ENCODE peak calls at places on chromosomes 2 and 18, in ten cellular contexts. One of them, this sample, is unnamed.

GRCh38 chr2:61380120-61380881 is 90.6 kb downstream of the USP34 start:
- DNase-seq in osteoblast: no peak
- DNase-seq in CD4-positive, CD25-positive, alpha-beta regulatory T cell: no peak
- DNase-seq in effector memory CD4-positive, alpha-beta T cell: no peak
- DNase-seq in heart left ventricle: no peak
- DNase-seq in breast epithelium: no peak
- DNase-seq in neural progenitor cell: no peak
- DNase-seq in caudate nucleus: no peak
- DNase-seq in K562: no peak
- DNase-seq in lower lobe of right lung: no peak
- DNase-seq in this sample: no peak

GRCh38 chr18:69951182-69951581 is 3.5 kb upstream of the CD226 start:
- DNase-seq in effector memory CD4-positive, alpha-beta T cell: no peak
- DNase-seq in heart left ventricle: no peak
- DNase-seq in breast epithelium: no peak
- DNase-seq in caudate nucleus: no peak
- DNase-seq in neural progenitor cell: no peak
- DNase-seq in osteoblast: no peak
- DNase-seq in K562: no peak
- DNase-seq in CD4-positive, CD25-positive, alpha-beta regulatory T cell: no peak
- DNase-seq in lower lobe of right lung: no peak
- DNase-seq in this sample: no peak

GRCh38 chr2:146847846-146848245 is 997.0 kb upstream of the ACVR2A start:
- DNase-seq in breast epithelium: no peak
- DNase-seq in osteoblast: no peak
- DNase-seq in caudate nucleus: no peak
- DNase-seq in neural progenitor cell: no peak
- DNase-seq in K562: no peak
- DNase-seq in lower lobe of right lung: no peak
- DNase-seq in CD4-positive, CD25-positive, alpha-beta regulatory T cell: no peak
- DNase-seq in heart left ventricle: no peak
- DNase-seq in effector memory CD4-positive, alpha-beta T cell: no peak
- DNase-seq in this sample: no peak

GRCh38 chr18:45687617-45688016 is 36.4 kb upstream of the SLC14A1 start:
- DNase-seq in CD4-positive, CD25-positive, alpha-beta regulatory T cell: no peak
- DNase-seq in K562: peak; percentile 53
- DNase-seq in lower lobe of right lung: no peak
- DNase-seq in caudate nucleus: no peak
- DNase-seq in breast epithelium: no peak
- DNase-seq in osteoblast: peak; percentile 75
- DNase-seq in effector memory CD4-positive, alpha-beta T cell: no peak
- DNase-seq in neural progenitor cell: no peak
- DNase-seq in heart left ventricle: no peak
- DNase-seq in this sample: peak; percentile 91

GRCh38 chr18:2303517-2304238 is 267.6 kb downstream of the METTL4 start:
- DNase-seq in caudate nucleus: no peak
- DNase-seq in neural progenitor cell: no peak
- DNase-seq in heart left ventricle: no peak
- DNase-seq in K562: peak; percentile 25
- DNase-seq in effector memory CD4-positive, alpha-beta T cell: no peak
- DNase-seq in lower lobe of right lung: no peak
- DNase-seq in breast epithelium: no peak
- DNase-seq in osteoblast: no peak
- DNase-seq in CD4-positive, CD25-positive, alpha-beta regulatory T cell: no peak
- DNase-seq in this sample: no peak

GRCh38 chr2:43185146-43185545 is 41.3 kb downstream of the ZFP36L2 start:
- DNase-seq in effector memory CD4-positive, alpha-beta T cell: no peak
- DNase-seq in heart left ventricle: no peak
- DNase-seq in osteoblast: no peak
- DNase-seq in CD4-positive, CD25-positive, alpha-beta regulatory T cell: no peak
- DNase-seq in neural progenitor cell: no peak
- DNase-seq in caudate nucleus: no peak
- DNase-seq in K562: peak; percentile 33
- DNase-seq in breast epithelium: no peak
- DNase-seq in lower lobe of right lung: no peak
- DNase-seq in this sample: no peak

GRCh38 chr2:12536926-12537325 is 179.8 kb upstream of the TRIB2 start:
- DNase-seq in heart left ventricle: no peak
- DNase-seq in CD4-positive, CD25-positive, alpha-beta regulatory T cell: no peak
- DNase-seq in K562: no peak
- DNase-seq in caudate nucleus: no peak
- DNase-seq in lower lobe of right lung: no peak
- DNase-seq in breast epithelium: no peak
- DNase-seq in neural progenitor cell: no peak
- DNase-seq in osteoblast: no peak
- DNase-seq in effector memory CD4-positive, alpha-beta T cell: no peak
- DNase-seq in this sample: no peak

GRCh38 chr2:7819316-7819715 is 862.5 kb upstream of the ID2 start:
- DNase-seq in lower lobe of right lung: no peak
- DNase-seq in heart left ventricle: no peak
- DNase-seq in CD4-positive, CD25-positive, alpha-beta regulatory T cell: no peak
- DNase-seq in caudate nucleus: no peak
- DNase-seq in effector memory CD4-positive, alpha-beta T cell: no peak
- DNase-seq in K562: no peak
- DNase-seq in breast epithelium: no peak
- DNase-seq in neural progenitor cell: no peak
- DNase-seq in osteoblast: no peak
- DNase-seq in this sample: no peak

GRCh38 chr2:101972621-101973434 is 18.9 kb upstream of the IL1R2 start:
- DNase-seq in caudate nucleus: no peak
- DNase-seq in heart left ventricle: no peak
- DNase-seq in neural progenitor cell: no peak
- DNase-seq in lower lobe of right lung: no peak
- DNase-seq in breast epithelium: no peak
- DNase-seq in CD4-positive, CD25-positive, alpha-beta regulatory T cell: no peak
- DNase-seq in K562: no peak
- DNase-seq in osteoblast: peak; percentile 92
- DNase-seq in effector memory CD4-positive, alpha-beta T cell: no peak
- DNase-seq in this sample: peak; percentile 47

GRCh38 chr2:38572167-38572566 is 30.6 kb downstream of the HNRNPLL start:
- DNase-seq in neural progenitor cell: no peak
- DNase-seq in CD4-positive, CD25-positive, alpha-beta regulatory T cell: no peak
- DNase-seq in lower lobe of right lung: no peak
- DNase-seq in heart left ventricle: no peak
- DNase-seq in osteoblast: no peak
- DNase-seq in breast epithelium: no peak
- DNase-seq in K562: peak; percentile 21
- DNase-seq in caudate nucleus: peak; percentile 6
- DNase-seq in effector memory CD4-positive, alpha-beta T cell: no peak
- DNase-seq in this sample: peak; percentile 76

GRCh38 chr2:54213082-54213481 is 42.9 kb downstream of the TSPYL6 start:
- DNase-seq in effector memory CD4-positive, alpha-beta T cell: no peak
- DNase-seq in osteoblast: no peak
- DNase-seq in K562: no peak
- DNase-seq in breast epithelium: no peak
- DNase-seq in CD4-positive, CD25-positive, alpha-beta regulatory T cell: no peak
- DNase-seq in neural progenitor cell: no peak
- DNase-seq in lower lobe of right lung: no peak
- DNase-seq in heart left ventricle: no peak
- DNase-seq in caudate nucleus: no peak
- DNase-seq in this sample: no peak
- H3K27ac ChIP-seq in effector memory CD4-positive, alpha-beta T cell: no peak overlapping the region
- H3K27ac ChIP-seq in osteoblast: no peak overlapping the region
- H3K27ac ChIP-seq in K562: no peak overlapping the region
- H3K27ac ChIP-seq in breast epithelium: no peak overlapping the region
- H3K27ac ChIP-seq in CD4-positive, CD25-positive, alpha-beta regulatory T cell: no peak overlapping the region
- H3K27ac ChIP-seq in neural progenitor cell: no peak overlapping the region
- H3K27ac ChIP-seq in lower lobe of right lung: no peak overlapping the region
- H3K27ac ChIP-seq in heart left ventricle: no peak overlapping the region
- H3K27ac ChIP-seq in caudate nucleus: no peak overlapping the region
- H3K27ac ChIP-seq in this sample: no peak overlapping the region

DNA sequence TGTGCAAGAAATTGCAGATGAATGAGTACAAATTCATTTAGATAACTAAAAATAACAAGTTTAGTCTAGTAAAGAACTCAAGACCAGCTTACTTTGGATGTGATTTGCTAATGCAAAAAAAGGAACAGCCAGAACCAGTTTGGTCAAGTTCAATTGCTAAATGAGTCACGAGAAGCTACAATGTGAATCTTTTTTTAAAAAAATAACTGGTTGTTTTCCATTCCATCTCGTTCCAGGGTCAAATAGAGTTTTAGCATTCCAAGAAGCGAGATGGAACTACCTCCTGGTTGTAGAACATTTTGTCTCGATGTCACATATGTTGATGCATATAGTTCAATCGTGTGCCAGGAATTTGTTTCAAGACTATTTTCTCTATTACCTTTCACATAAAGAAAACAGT is 65.0 kb upstream of the IKZF2 start:
- DNase-seq in CD4-positive, CD25-positive, alpha-beta regulatory T cell: no peak
- DNase-seq in breast epithelium: no peak
- DNase-seq in heart left ventricle: no peak
- DNase-seq in K562: no peak
- DNase-seq in lower lobe of right lung: no peak
- DNase-seq in osteoblast: peak; percentile 34
- DNase-seq in neural progenitor cell: no peak
- DNase-seq in caudate nucleus: no peak
- DNase-seq in effector memory CD4-positive, alpha-beta T cell: no peak
- DNase-seq in this sample: no peak
- H3K27ac ChIP-seq in CD4-positive, CD25-positive, alpha-beta regulatory T cell: no peak overlapping the region
- H3K27ac ChIP-seq in breast epithelium: no peak overlapping the region
- H3K27ac ChIP-seq in heart left ventricle: no peak overlapping the region
- H3K27ac ChIP-seq in K562: no peak overlapping the region
- H3K27ac ChIP-seq in lower lobe of right lung: no peak overlapping the region
- H3K27ac ChIP-seq in osteoblast: peak overlapping the region; percentile 61
- H3K27ac ChIP-seq in neural progenitor cell: no peak overlapping the region
- H3K27ac ChIP-seq in caudate nucleus: no peak overlapping the region
- H3K27ac ChIP-seq in effector memory CD4-positive, alpha-beta T cell: no peak overlapping the region
- H3K27ac ChIP-seq in this sample: no peak overlapping the region

DNA sequence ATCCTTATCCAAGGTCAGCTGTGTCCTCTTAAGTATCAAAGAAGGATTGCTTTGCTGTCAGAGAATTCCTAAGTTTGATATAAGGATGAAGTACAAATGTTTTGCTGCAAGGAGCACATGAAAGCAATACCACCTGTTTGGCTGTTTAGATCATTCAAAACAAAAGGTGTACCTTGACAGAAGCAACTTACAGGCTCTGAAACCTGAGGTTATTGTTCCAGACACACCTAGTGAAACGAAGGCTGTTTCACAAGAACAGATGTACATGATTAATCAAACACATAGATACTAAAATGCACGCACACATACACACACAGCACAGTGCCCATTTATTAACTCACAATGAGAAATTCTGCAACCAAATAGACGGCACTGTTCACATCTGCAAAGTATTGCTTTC is 166.2 kb downstream of the RBM43 start:
- DNase-seq in lower lobe of right lung: no peak
- DNase-seq in osteoblast: no peak
- DNase-seq in breast epithelium: no peak
- DNase-seq in CD4-positive, CD25-positive, alpha-beta regulatory T cell: no peak
- DNase-seq in caudate nucleus: no peak
- DNase-seq in effector memory CD4-positive, alpha-beta T cell: no peak
- DNase-seq in K562: no peak
- DNase-seq in neural progenitor cell: no peak
- DNase-seq in heart left ventricle: no peak
- DNase-seq in this sample: no peak
- H3K27ac ChIP-seq in lower lobe of right lung: no peak overlapping the region
- H3K27ac ChIP-seq in osteoblast: no peak overlapping the region
- H3K27ac ChIP-seq in breast epithelium: no peak overlapping the region
- H3K27ac ChIP-seq in CD4-positive, CD25-positive, alpha-beta regulatory T cell: no peak overlapping the region
- H3K27ac ChIP-seq in caudate nucleus: no peak overlapping the region
- H3K27ac ChIP-seq in effector memory CD4-positive, alpha-beta T cell: no peak overlapping the region
- H3K27ac ChIP-seq in K562: no peak overlapping the region
- H3K27ac ChIP-seq in neural progenitor cell: no peak overlapping the region
- H3K27ac ChIP-seq in heart left ventricle: no peak overlapping the region
- H3K27ac ChIP-seq in this sample: no peak overlapping the region

GRCh38 chr2:68230246-68231060 is 21.9 kb downstream of the PPP3R1 start:
- DNase-seq in lower lobe of right lung: no peak
- DNase-seq in neural progenitor cell: no peak
- DNase-seq in caudate nucleus: no peak
- DNase-seq in effector memory CD4-positive, alpha-beta T cell: no peak
- DNase-seq in heart left ventricle: no peak
- DNase-seq in breast epithelium: no peak
- DNase-seq in K562: no peak
- DNase-seq in CD4-positive, CD25-positive, alpha-beta regulatory T cell: no peak
- DNase-seq in osteoblast: no peak
- DNase-seq in this sample: no peak
- H3K27ac ChIP-seq in lower lobe of right lung: no peak overlapping the region
- H3K27ac ChIP-seq in neural progenitor cell: peak overlapping the region; percentile 70
- H3K27ac ChIP-seq in caudate nucleus: no peak overlapping the region
- H3K27ac ChIP-seq in effector memory CD4-positive, alpha-beta T cell: no peak overlapping the region
- H3K27ac ChIP-seq in heart left ventricle: peak overlapping the region; percentile 50
- H3K27ac ChIP-seq in breast epithelium: no peak overlapping the region
- H3K27ac ChIP-seq in K562: peak overlapping the region; percentile 56
- H3K27ac ChIP-seq in CD4-positive, CD25-positive, alpha-beta regulatory T cell: no peak overlapping the region
- H3K27ac ChIP-seq in osteoblast: peak overlapping the region; percentile 47
- H3K27ac ChIP-seq in this sample: no peak overlapping the region

GRCh38 chr2:217953531-217953932 is 49.3 kb downstream of the TNS1 start:
- DNase-seq in neural progenitor cell: no peak
- DNase-seq in breast epithelium: peak; percentile 49
- DNase-seq in lower lobe of right lung: peak; percentile 45
- DNase-seq in caudate nucleus: no peak
- DNase-seq in heart left ventricle: no peak
- DNase-seq in K562: no peak
- DNase-seq in osteoblast: no peak
- DNase-seq in effector memory CD4-positive, alpha-beta T cell: no peak
- DNase-seq in CD4-positive, CD25-positive, alpha-beta regulatory T cell: no peak
- DNase-seq in this sample: no peak

GRCh38 chr2:217954469-217954868 is 48.3 kb downstream of the TNS1 start:
- DNase-seq in osteoblast: no peak
- DNase-seq in heart left ventricle: peak; percentile 67
- DNase-seq in breast epithelium: no peak
- DNase-seq in CD4-positive, CD25-positive, alpha-beta regulatory T cell: no peak
- DNase-seq in effector memory CD4-positive, alpha-beta T cell: no peak
- DNase-seq in neural progenitor cell: no peak
- DNase-seq in lower lobe of right lung: peak; percentile 64
- DNase-seq in caudate nucleus: no peak
- DNase-seq in K562: no peak
- DNase-seq in this sample: no peak

GRCh38 chr2:217955881-217956493 is 46.8 kb downstream of the TNS1 start:
- DNase-seq in heart left ventricle: no peak
- DNase-seq in K562: no peak
- DNase-seq in lower lobe of right lung: peak; percentile 17
- DNase-seq in CD4-positive, CD25-positive, alpha-beta regulatory T cell: no peak
- DNase-seq in effector memory CD4-positive, alpha-beta T cell: no peak
- DNase-seq in neural progenitor cell: no peak
- DNase-seq in caudate nucleus: no peak
- DNase-seq in osteoblast: no peak
- DNase-seq in breast epithelium: no peak
- DNase-seq in this sample: no peak

GRCh38 chr2:217954051-217954450 is 48.7 kb downstream of the TNS1 start:
- DNase-seq in heart left ventricle: no peak
- DNase-seq in breast epithelium: no peak
- DNase-seq in effector memory CD4-positive, alpha-beta T cell: no peak
- DNase-seq in caudate nucleus: no peak
- DNase-seq in osteoblast: no peak
- DNase-seq in lower lobe of right lung: peak; percentile 35
- DNase-seq in CD4-positive, CD25-positive, alpha-beta regulatory T cell: no peak
- DNase-seq in K562: no peak
- DNase-seq in neural progenitor cell: no peak
- DNase-seq in this sample: no peak

GRCh38 chr2:217954971-217955740 is 47.6 kb downstream of the TNS1 start:
- DNase-seq in neural progenitor cell: no peak
- DNase-seq in heart left ventricle: no peak
- DNase-seq in caudate nucleus: no peak
- DNase-seq in CD4-positive, CD25-positive, alpha-beta regulatory T cell: no peak
- DNase-seq in K562: no peak
- DNase-seq in osteoblast: no peak
- DNase-seq in effector memory CD4-positive, alpha-beta T cell: no peak
- DNase-seq in breast epithelium: no peak
- DNase-seq in lower lobe of right lung: peak; percentile 49
- DNase-seq in this sample: no peak
- H3K27ac ChIP-seq in neural progenitor cell: no peak overlapping the region
- H3K27ac ChIP-seq in heart left ventricle: peak overlapping the region; percentile 72
- H3K27ac ChIP-seq in caudate nucleus: peak overlapping the region; percentile 67
- H3K27ac ChIP-seq in CD4-positive, CD25-positive, alpha-beta regulatory T cell: no peak overlapping the region
- H3K27ac ChIP-seq in K562: no peak overlapping the region
- H3K27ac ChIP-seq in osteoblast: no peak overlapping the region
- H3K27ac ChIP-seq in effector memory CD4-positive, alpha-beta T cell: no peak overlapping the region
- H3K27ac ChIP-seq in breast epithelium: peak overlapping the region; percentile 65
- H3K27ac ChIP-seq in lower lobe of right lung: peak overlapping the region; percentile 72
- H3K27ac ChIP-seq in this sample: no peak overlapping the region

GRCh38 chr2:73935641-73936040 is 9.0 kb downstream of the DGUOK start:
- DNase-seq in effector memory CD4-positive, alpha-beta T cell: no peak
- DNase-seq in CD4-positive, CD25-positive, alpha-beta regulatory T cell: no peak
- DNase-seq in heart left ventricle: no peak
- DNase-seq in caudate nucleus: no peak
- DNase-seq in neural progenitor cell: no peak
- DNase-seq in K562: no peak
- DNase-seq in breast epithelium: no peak
- DNase-seq in lower lobe of right lung: no peak
- DNase-seq in osteoblast: no peak
- DNase-seq in this sample: no peak
- H3K27ac ChIP-seq in effector memory CD4-positive, alpha-beta T cell: no peak overlapping the region
- H3K27ac ChIP-seq in CD4-positive, CD25-positive, alpha-beta regulatory T cell: no peak overlapping the region
- H3K27ac ChIP-seq in heart left ventricle: no peak overlapping the region
- H3K27ac ChIP-seq in caudate nucleus: no peak overlapping the region
- H3K27ac ChIP-seq in neural progenitor cell: no peak overlapping the region
- H3K27ac ChIP-seq in K562: no peak overlapping the region
- H3K27ac ChIP-seq in breast epithelium: no peak overlapping the region
- H3K27ac ChIP-seq in lower lobe of right lung: no peak overlapping the region
- H3K27ac ChIP-seq in osteoblast: no peak overlapping the region
- H3K27ac ChIP-seq in this sample: no peak overlapping the region